ENCODE peak calls at places on chromosomes 5 and 9, in four cellular contexts. Y is cardiac muscle cell, M is AG09319, O is Peyer's patch. F is an unnamed sample.

GRCh38 chr5:76371955-76372319 is 31.1 kb upstream of the IQGAP2 start:
- DNase-seq in Y (no peak), M (no peak), O (no peak), F (no peak)

GRCh38 chr9:89590415-89590814 is 14.4 kb upstream of the GADD45G start:
- DNase-seq in M (no peak), Y (no peak), O (no peak), F (no peak)

GRCh38 chr5:131999991-132000490 is 11.4 kb downstream of the ACSL6 start:
- DNase-seq in Y (no peak), M (no peak), O (peak), F (no peak)

GRCh38 chr5:38367410-38367809 is 109.1 kb downstream of the EGFLAM start:
- DNase-seq in O (no peak), M (no peak), Y (peak), F (no peak)

GRCh38 chr5:72821776-72822175 is 5.3 kb downstream of the TNPO1 start:
- DNase-seq in O (no peak), M (no peak), Y (no peak), F (no peak)

GRCh38 chr5:5308319-5308718 is 114.2 kb upstream of the ICE1 start:
- DNase-seq in M (no peak), Y (no peak), O (no peak), F (no peak)

GRCh38 chr9:97853056-97853843 is at the start of gene FOXE1:
- DNase-seq in O (no peak), M (no peak), Y (no peak), F (no peak)

GRCh38 chr5:180141068-180141660 is 67.8 kb downstream of the RASGEF1C start:
- DNase-seq in Y (no peak), M (no peak), O (no peak), F (no peak)

GRCh38 chr5:76084496-76085285 is 1.5 kb downstream of the SV2C start:
- DNase-seq in O (no peak), M (no peak), Y (peak), F (no peak)

GRCh38 chr9:124632077-124632621 is 125.0 kb upstream of the NR5A1 start:
- DNase-seq in Y (peak), M (no peak), O (no peak), F (no peak)

GRCh38 chr9:22813520-22813919 is 366.9 kb downstream of the DMRTA1 start:
- DNase-seq in M (peak), O (no peak), Y (no peak), F (no peak)

GRCh38 chr5:139633295-139634027 is 14.7 kb upstream of the CXXC5 start:
- DNase-seq in M (no peak), O (peak), Y (peak), F (peak)

GRCh38 chr5:134142088-134142487 is 27.6 kb downstream of the TCF7 start:
- DNase-seq in O (no peak), Y (no peak), M (no peak), F (no peak)

GRCh38 chr5:137822158-137822764 is 45.4 kb upstream of the MYOT start:
- DNase-seq in O (peak), M (no peak), Y (peak), F (no peak)

GRCh38 chr9:33162721-33163311 is 4.3 kb downstream of the B4GALT1 start:
- DNase-seq in O (no peak), M (peak), Y (peak), F (no peak)

GRCh38 chr9:17656889-17657288 is 78.0 kb downstream of the SH3GL2 start:
- DNase-seq in Y (no peak), M (no peak), O (no peak), F (no peak)

GRCh38 chr5:172858990-172859811 is 25.1 kb downstream of the ERGIC1 start:
- DNase-seq in Y (peak), O (peak), M (no peak), F (no peak)

GRCh38 chr5:133612021-133612860 is at the start of gene FSTL4:
- DNase-seq in M (no peak), O (peak), Y (no peak), F (no peak)

GRCh38 chr5:141519605-141520288 is 30.9 kb downstream of the PCDHGC5 start:
- DNase-seq in Y (no peak), O (no peak), M (no peak), F (no peak)

GRCh38 chr9:5789489-5789888 is 43.4 kb downstream of the ERMP1 start:
- DNase-seq in O (no peak), Y (no peak), M (no peak), F (no peak)

GRCh38 chr5:133457439-133457838 is 154.9 kb downstream of the FSTL4 start:
- DNase-seq in Y (no peak), O (no peak), M (no peak), F (no peak)

GRCh38 chr5:124461110-124461509 is 285.3 kb downstream of the ZNF608 start:
- DNase-seq in O (no peak), M (no peak), Y (no peak), F (no peak)

GRCh38 chr5:169300468-169301385 is at the start of gene SLIT3:
- DNase-seq in M (peak), O (no peak), Y (peak), F (no peak)

GRCh38 chr9:131422241-131422792 is 28.4 kb downstream of the PRRC2B start:
- DNase-seq in O (no peak), M (no peak), Y (no peak), F (no peak)

GRCh38 chr9:33463151-33463550 is 10.6 kb downstream of the NOL6 start:
- DNase-seq in M (no peak), O (no peak), Y (no peak), F (no peak)

GRCh38 chr9:126915846-126916543 is 1.4 kb downstream of the RALGPS1 start:
- DNase-seq in M (no peak), Y (no peak), O (peak), F (no peak)

GRCh38 chr5:115343855-115344254 is 47.4 kb upstream of the CCDC112 start:
- DNase-seq in O (no peak), M (peak), Y (peak), F (no peak)

GRCh38 chr9:22617156-22617555 is 170.5 kb downstream of the DMRTA1 start:
- DNase-seq in O (no peak), M (no peak), Y (no peak), F (no peak)

GRCh38 chr5:143986567-143987242 is 174.7 kb downstream of the HMHB1 start:
- DNase-seq in Y (peak), O (no peak), M (no peak), F (no peak)

GRCh38 chr9:109956811-109957440 is 176.9 kb downstream of the PALM2AKAP2 start:
- DNase-seq in M (no peak), O (no peak), Y (peak), F (no peak)

GRCh38 chr9:110650261-110650660 is 18.3 kb upstream of the MUSK start:
- DNase-seq in O (no peak), M (peak), Y (peak), F (no peak)

GRCh38 chr5:54959673-54960418 is 25.5 kb downstream of the ESM1 start:
- DNase-seq in O (no peak), Y (peak), M (no peak), F (no peak)

DNA sequence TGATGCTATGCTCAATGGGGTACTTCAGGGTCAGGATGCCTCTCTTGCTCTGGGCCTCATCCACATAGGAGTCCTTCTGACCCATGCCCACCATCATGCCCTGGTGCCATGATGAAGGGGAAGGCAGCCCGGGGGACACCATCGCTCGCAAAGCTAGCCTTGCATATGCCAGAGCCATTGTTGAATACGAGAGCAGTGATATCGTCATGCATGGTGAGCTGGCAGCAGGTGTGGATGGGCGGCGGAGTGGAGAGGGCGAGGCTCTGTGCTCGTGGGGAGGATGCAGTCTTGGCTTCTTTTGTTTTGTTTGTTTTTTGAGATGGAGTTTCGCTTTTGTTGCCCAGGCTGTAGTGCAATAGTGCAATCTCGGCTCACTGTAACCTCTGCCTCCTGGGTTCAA is 17.2 kb upstream of the SPZ1 start:
- DNase-seq in Y (no peak), M (no peak), O (no peak), F (no peak)
- TF ChIP-seq CTCF in Y (no peak), M (no peak), O (no peak), F (no peak)

GRCh38 chr5:74934949-74935751 is 69.0 kb upstream of the FAM169A start:
- DNase-seq in Y (peak), M (peak), O (no peak), F (no peak)
- TF ChIP-seq CTCF in Y (peak), M (peak), O (peak), F (no peak)

DNA sequence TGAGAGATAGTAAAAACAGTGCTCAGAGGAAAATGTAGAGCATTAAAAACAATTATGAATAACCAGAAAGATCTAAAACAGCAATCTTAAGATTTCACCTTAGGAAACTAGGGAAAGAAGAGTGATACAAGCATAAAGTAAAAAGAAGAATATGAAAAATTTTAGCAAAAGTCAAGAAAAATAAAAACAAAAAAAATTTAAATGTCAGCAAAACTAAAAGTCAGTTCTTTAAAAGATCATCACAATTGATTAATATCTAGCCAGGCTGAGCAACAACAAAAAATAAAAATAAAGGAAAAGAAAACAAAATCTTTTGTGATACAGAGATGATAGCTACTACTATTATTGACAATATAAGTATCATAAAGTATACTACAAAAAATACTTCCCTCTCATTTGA is 1088.1 kb upstream of the EDIL3 start:
- DNase-seq in M (no peak), Y (no peak), O (no peak), F (no peak)
- TF ChIP-seq CTCF in M (no peak), Y (no peak), O (no peak), F (no peak)

GRCh38 chr5:95237324-95237723 is 47.6 kb downstream of the MCTP1 start:
- DNase-seq in Y (no peak), O (no peak), M (no peak), F (no peak)
- TF ChIP-seq CTCF in Y (no peak), O (no peak), M (no peak), F (no peak)